ENCODE peak calls at places on chromosomes 16 and 17, in four cellular contexts. P is hypothalamus; U is activated naive CD4-positive, alpha-beta T cell treated with anti-CD3 and anti-CD28 coated beads, Interleukin-2, amount 50 U/mL, for 16 hours; H is right cardiac atrium. B is an unnamed sample.

GRCh38 chr17:9509236-9509813 is 66.3 kb downstream of the STX8 start:
- DNase-seq in P (no peak), U (no peak), H (no peak), B (no peak)

GRCh38 chr16:10517868-10518267 is 62.5 kb downstream of the EMP2 start:
- DNase-seq in P (no peak), U (no peak), H (no peak), B (no peak)

GRCh38 chr17:50475362-50475761 is 3.3 kb upstream of the RSAD1 start:
- DNase-seq in P (no peak), U (no peak), H (no peak), B (no peak)

GRCh38 chr16:11681977-11682654 is 13.9 kb downstream of the SNN start:
- DNase-seq in P (no peak), U (no peak), H (no peak), B (no peak)

GRCh38 chr17:49210158-49211029 is at the start of the genes ABI3 and GNGT2:
- DNase-seq in P (no peak), U (peak), H (peak), B (no peak)

GRCh38 chr17:1985686-1986085 is 39.4 kb downstream of the RTN4RL1 start:
- DNase-seq in P (no peak), U (no peak), H (no peak), B (no peak)

GRCh38 chr16:19114359-19115147 is 789 bp downstream of the ITPRIPL2 start:
- DNase-seq in P (no peak), U (no peak), H (peak), B (peak)

GRCh38 chr17:27893834-27894503 is 804 bp upstream of the LYRM9 start:
- DNase-seq in P (no peak), U (no peak), H (no peak), B (no peak)

GRCh38 chr16:61148930-61149329 is 887.3 kb downstream of the CDH8 start:
- DNase-seq in P (no peak), U (no peak), H (no peak), B (no peak)

GRCh38 chr16:12449374-12449773 is 354.3 kb downstream of the CPPED1 start:
- DNase-seq in P (no peak), U (no peak), H (no peak), B (no peak)

GRCh38 chr16:1019234-1019933 is 37.8 kb downstream of the SOX8 start:
- DNase-seq in P (peak), U (no peak), H (peak), B (no peak)

GRCh38 chr17:6599364-6599763 is 41.1 kb downstream of the KIAA0753 start:
- DNase-seq in P (no peak), U (no peak), H (no peak), B (no peak)

GRCh38 chr16:69889295-69889964 is 61.7 kb upstream of the CLEC18A start:
- DNase-seq in P (no peak), U (no peak), H (no peak), B (no peak)

GRCh38 chr16:86911311-86911999 is 333.1 kb downstream of the FOXL1 start:
- DNase-seq in P (no peak), U (no peak), H (no peak), B (no peak)

GRCh38 chr17:68200689-68201424 is 47.0 kb upstream of the AMZ2 start:
- DNase-seq in P (peak), U (peak), H (peak), B (peak)

GRCh38 chr17:8185580-8186445 is 4.2 kb downstream of the BORCS6 start:
- DNase-seq in P (peak), U (peak), H (peak), B (peak)

GRCh38 chr16:66194866-66195265 is 171.6 kb upstream of the CDH5 start:
- DNase-seq in P (no peak), U (no peak), H (no peak), B (no peak)

GRCh38 chr16:19748389-19749110 is 30.5 kb downstream of the IQCK start:
- DNase-seq in P (no peak), U (no peak), H (no peak), B (no peak)

GRCh38 chr16:24853830-24854229 is 8.1 kb downstream of the SLC5A11 start:
- DNase-seq in P (peak), U (no peak), H (peak), B (no peak)

B was measured in T-helper 1 cell.